ENCODE peak calls at places on chromosomes 2 and 18, in eight cellular contexts. W is choroid plexus epithelial cell, C is mucosa of descending colon, L is keratinocyte, Z is astrocyte of the spinal cord, X is prostate gland, J is HL-60, V is upper lobe of right lung. G is an unnamed sample.

GRCh38 chr18:65901522-65901921 is 150.7 kb downstream of the CDH7 start:
- DNase-seq in J (no peak), C (no peak), X (no peak), W (no peak), L (no peak), V (no peak), Z (no peak), G (no peak)

GRCh38 chr2:71576541-71576940 is 123.2 kb downstream of the DYSF start:
- DNase-seq in Z (no peak), L (no peak), J (no peak), W (no peak), X (no peak), V (no peak), C (no peak), G (no peak)

GRCh38 chr2:239882335-239882734 is 142.8 kb downstream of the NDUFA10 start:
- DNase-seq in X (peak), L (no peak), V (peak), Z (no peak), J (peak), W (peak), C (peak), G (peak)

GRCh38 chr2:96867756-96868554 is 1.9 kb downstream of the SEMA4C start:
- DNase-seq in J (no peak), L (no peak), Z (peak), W (peak), V (no peak), X (no peak), C (no peak), G (peak)

GRCh38 chr2:61011649-61012048 is 5.9 kb upstream of the PEX13 start:
- DNase-seq in W (peak), L (no peak), V (no peak), J (no peak), X (no peak), C (no peak), Z (peak), G (peak)

GRCh38 chr2:8258406-8258805 is 423.4 kb upstream of the ID2 start:
- DNase-seq in J (no peak), L (no peak), X (no peak), W (no peak), Z (no peak), V (no peak), C (no peak), G (no peak)

GRCh38 chr2:229467783-229468182 is 196.7 kb upstream of the PID1 start:
- DNase-seq in X (no peak), Z (no peak), J (no peak), V (no peak), W (no peak), C (no peak), L (no peak), G (no peak)

GRCh38 chr2:221262651-221263050 is 309.5 kb downstream of the EPHA4 start:
- DNase-seq in Z (no peak), C (no peak), J (no peak), L (no peak), V (no peak), W (no peak), X (no peak), G (no peak)

GRCh38 chr2:65031341-65032015 is 24.7 kb upstream of the CEP68 start:
- DNase-seq in X (peak), W (no peak), C (peak), V (no peak), Z (no peak), L (no peak), J (no peak), G (peak)

GRCh38 chr2:178819147-178819875 is 12.1 kb upstream of the TTN start:
- DNase-seq in C (no peak), Z (no peak), L (no peak), W (peak), X (no peak), V (no peak), J (no peak), G (peak)

GRCh38 chr18:56696966-56697365 is 45.8 kb downstream of the WDR7 start:
- DNase-seq in V (no peak), C (no peak), Z (no peak), L (peak), J (no peak), X (no peak), W (peak), G (peak)

GRCh38 chr18:13362617-13363016 is 144.1 kb downstream of the LDLRAD4 start:
- DNase-seq in W (no peak), L (no peak), V (no peak), J (no peak), C (no peak), Z (no peak), X (no peak), G (no peak)

GRCh38 chr2:70190086-70190412 is 770 bp downstream of the C2orf42 start:
- DNase-seq in Z (no peak), L (no peak), V (no peak), J (no peak), W (peak), C (no peak), X (no peak), G (no peak)

GRCh38 chr18:72181241-72181764 is 362.8 kb downstream of the CBLN2 start:
- DNase-seq in C (no peak), J (no peak), X (no peak), W (no peak), Z (no peak), L (no peak), V (no peak), G (no peak)

GRCh38 chr2:148567716-148568115 is 76.8 kb upstream of the EPC2 start:
- DNase-seq in Z (no peak), V (no peak), W (no peak), C (no peak), L (no peak), J (no peak), X (no peak), G (no peak)

GRCh38 chr2:55954306-55955035 is 30.9 kb upstream of the EFEMP1 start:
- DNase-seq in V (no peak), C (no peak), X (no peak), J (no peak), Z (peak), L (no peak), W (peak), G (peak)

GRCh38 chr18:53864758-53865157 is 359.7 kb downstream of the MBD2 start:
- DNase-seq in J (no peak), L (no peak), W (peak), V (no peak), X (no peak), Z (no peak), C (peak), G (peak)

GRCh38 chr2:98280376-98281102 is 65.7 kb upstream of the CNGA3 start:
- DNase-seq in L (no peak), C (peak), W (peak), V (no peak), Z (no peak), X (no peak), J (no peak), G (peak)

GRCh38 chr2:47043142-47043890 is 111.8 kb downstream of the STPG4 start:
- DNase-seq in Z (peak), C (no peak), W (peak), X (no peak), V (no peak), J (no peak), L (peak), G (peak)

DNA sequence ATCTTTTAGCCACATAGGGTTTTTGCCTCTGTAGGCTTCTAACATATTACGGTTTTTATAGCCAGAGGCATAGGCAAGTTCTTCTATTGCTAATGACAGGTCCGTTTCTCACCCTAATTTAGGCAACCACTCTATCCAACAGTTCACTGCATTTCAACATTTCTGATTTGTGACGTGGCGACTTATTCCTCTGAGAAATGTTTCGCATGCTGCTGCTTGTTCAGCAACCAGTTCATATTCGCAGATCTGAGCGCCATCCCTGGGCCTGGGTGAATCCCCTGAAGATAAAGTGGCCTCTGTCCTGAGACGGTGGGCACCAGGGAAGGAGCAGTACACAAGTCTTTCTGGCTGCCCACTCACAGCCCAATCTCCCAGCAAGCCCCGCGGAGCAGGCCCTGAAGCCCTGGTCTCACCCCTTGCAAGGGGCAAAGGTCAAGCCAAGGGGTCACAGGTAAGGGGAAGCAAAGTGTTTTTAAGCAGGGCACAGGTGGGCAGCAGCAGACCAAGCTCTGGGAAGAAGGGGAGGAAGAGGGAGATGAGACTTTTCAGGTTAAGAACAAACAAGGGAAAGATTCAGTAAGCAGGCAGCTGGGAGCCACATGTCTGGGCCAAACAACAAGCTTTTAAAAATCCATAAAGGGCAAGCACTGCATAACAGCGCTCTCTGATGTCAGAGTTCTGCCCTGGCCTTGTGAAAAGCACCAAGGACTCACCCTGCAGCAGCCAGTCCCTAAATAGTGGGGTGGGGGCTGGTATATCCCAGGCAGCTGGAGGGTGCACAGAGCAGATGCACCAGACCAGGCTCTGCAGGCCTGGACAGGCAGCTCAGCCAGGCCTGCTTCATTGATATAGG is 10.8 kb upstream of the COX7A2L start:
- DNase-seq in L (peak), Z (no peak), W (peak), C (no peak), V (no peak), X (peak), J (no peak), G (no peak)
- H3K4me3 ChIP-seq in L (peak), Z (no peak), W (no peak), C (no peak), V (no peak), X (no peak), J (no peak), G (no peak)

DNA sequence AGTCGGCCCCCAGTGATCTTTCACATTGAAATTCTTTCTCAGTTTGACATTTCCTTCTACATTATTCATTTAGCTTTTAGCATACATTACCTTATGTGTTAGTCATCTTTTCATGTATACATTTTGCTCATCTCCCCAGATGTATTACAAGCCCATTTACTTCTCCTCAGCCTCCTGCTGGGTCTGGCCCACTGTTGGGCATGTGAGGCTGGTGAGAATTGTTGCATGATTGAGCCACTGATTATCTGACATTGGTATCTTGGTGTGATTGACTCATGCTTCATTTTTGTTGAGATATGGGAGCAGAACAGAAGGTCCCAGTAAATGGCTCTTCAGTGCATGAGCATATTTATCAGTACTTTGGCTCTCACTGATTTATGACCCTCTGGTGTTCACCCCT is 300.1 kb upstream of the DDX18 start:
- DNase-seq in W (no peak), V (no peak), C (no peak), X (no peak), L (no peak), J (no peak), Z (peak), G (no peak)
- TF ChIP-seq CTCF in W (no peak), V (no peak), C (no peak), X (no peak), L (no peak), J (no peak), Z (no peak), G (no peak)

GRCh38 chr18:48926420-48926857 is 24.3 kb downstream of the SMAD7 start:
- DNase-seq in C (peak), X (no peak), Z (no peak), L (no peak), V (no peak), W (no peak), J (no peak), G (no peak)

GRCh38 chr18:48922801-48923730 is 27.7 kb downstream of the SMAD7 start:
- DNase-seq in V (peak), C (peak), L (no peak), X (peak), J (peak), Z (peak), W (peak), G (peak)

GRCh38 chr18:48923746-48924580 is 26.8 kb downstream of the SMAD7 start:
- DNase-seq in J (no peak), C (no peak), X (no peak), L (no peak), Z (peak), V (no peak), W (peak), G (peak)

GRCh38 chr18:48927286-48928080 is 23.3 kb downstream of the SMAD7 start:
- DNase-seq in V (no peak), W (no peak), J (no peak), C (no peak), L (no peak), Z (no peak), X (no peak), G (no peak)

DNA sequence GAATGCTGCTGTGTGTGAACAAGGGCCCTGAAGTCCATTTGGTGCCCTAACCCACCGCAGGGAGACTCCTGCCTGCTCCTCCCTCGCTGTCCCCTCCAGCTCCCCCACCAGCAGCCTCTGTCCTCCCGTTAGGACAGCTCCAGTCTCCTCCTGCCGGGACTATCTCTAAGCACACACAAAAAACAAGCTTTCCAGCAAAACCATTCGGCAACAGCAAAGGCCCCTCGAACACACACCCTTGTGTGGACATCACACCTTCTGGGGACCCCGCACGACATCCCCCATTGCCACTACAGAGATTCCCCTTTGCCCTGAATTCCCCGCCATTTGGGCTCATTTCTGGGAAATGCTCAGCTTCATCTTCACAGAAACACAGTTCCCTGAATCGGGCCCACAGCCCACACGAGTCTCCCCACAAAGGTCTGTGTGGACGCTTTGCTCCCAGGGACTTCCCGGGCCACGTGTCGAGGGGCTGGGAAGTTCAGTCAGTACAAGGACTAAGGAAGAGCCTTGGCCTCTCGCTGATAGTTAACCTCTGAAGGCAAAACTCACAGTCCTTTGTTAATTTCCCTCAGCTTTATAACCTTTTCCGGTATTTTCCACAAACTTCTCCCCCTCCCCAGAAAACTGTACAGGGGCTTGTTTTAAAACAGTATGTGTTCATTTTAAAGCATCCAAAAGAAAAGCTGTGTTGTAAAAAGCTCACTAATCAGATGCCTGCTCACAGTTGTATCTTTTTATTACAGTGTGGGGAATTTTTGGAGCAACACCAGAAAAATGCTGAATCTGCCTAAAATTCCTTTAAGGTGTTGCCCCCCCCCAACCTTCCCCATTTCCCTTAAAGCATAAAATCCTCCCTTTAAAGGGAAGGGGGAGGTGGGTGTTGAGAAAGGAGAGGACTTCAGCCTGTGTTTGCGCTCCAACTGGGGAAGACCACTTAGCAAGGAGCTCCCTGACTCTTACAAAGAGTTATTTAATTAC is 25.9 kb downstream of the SMAD7 start:
- DNase-seq in X (no peak), J (no peak), Z (no peak), C (no peak), V (no peak), W (no peak), L (no peak), G (no peak)
- H3K4me3 ChIP-seq in X (no peak), J (no peak), Z (no peak), C (no peak), V (no peak), W (no peak), L (no peak), G (peak)

GRCh38 chr2:44836916-44837315 is 104.6 kb upstream of the SIX3 start:
- DNase-seq in W (no peak), J (no peak), X (no peak), C (no peak), L (no peak), V (no peak), Z (no peak), G (no peak)

GRCh38 chr2:44840186-44840850 is 101.2 kb upstream of the SIX3 start:
- DNase-seq in Z (no peak), V (no peak), X (no peak), L (no peak), J (no peak), W (no peak), C (no peak), G (no peak)

GRCh38 chr2:44836174-44836573 is 105.3 kb upstream of the SIX3 start:
- DNase-seq in X (no peak), J (no peak), V (no peak), C (no peak), L (no peak), W (no peak), Z (no peak), G (no peak)

GRCh38 chr2:44838116-44838790 is 103.2 kb upstream of the SIX3 start:
- DNase-seq in X (no peak), W (no peak), Z (no peak), V (no peak), J (no peak), L (no peak), C (no peak), G (no peak)

DNA sequence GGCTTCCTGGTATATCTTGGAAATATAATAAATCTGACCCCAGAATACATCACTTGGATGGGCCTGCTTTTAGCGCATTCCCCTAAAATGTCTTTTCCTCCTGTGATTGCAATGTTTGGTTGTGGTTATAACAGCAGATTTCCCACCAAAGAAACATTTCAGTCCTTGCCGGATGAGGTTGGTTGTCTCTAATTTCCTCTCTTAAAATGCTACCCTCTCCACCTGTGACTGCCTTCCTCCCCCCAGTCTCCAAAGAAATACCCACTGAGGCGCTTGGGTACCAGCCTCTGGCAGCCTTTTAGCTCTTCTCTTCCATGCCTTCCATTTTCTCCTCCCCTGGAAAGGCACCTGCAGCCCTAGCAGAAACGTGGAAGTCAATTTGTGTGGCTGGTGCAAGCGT is 102.1 kb upstream of the SIX3 start:
- DNase-seq in C (no peak), V (no peak), X (no peak), Z (no peak), L (no peak), J (no peak), W (no peak), G (no peak)
- TF ChIP-seq CTCF in C (no peak), V (no peak), X (no peak), Z (no peak), L (no peak), J (no peak), W (no peak), G (no peak)

GRCh38 chr18:77530732-77531131 is 281.1 kb downstream of the GALR1 start:
- DNase-seq in X (no peak), C (no peak), J (no peak), Z (no peak), W (no peak), V (no peak), L (no peak), G (no peak)
- H3K4me3 ChIP-seq in X (no peak), C (no peak), J (no peak), Z (no peak), W (no peak), V (no peak), L (no peak), G (no peak)

GRCh38 chr2:189633392-189633811 is 27.9 kb upstream of the ASNSD1 start:
- DNase-seq in C (peak), V (no peak), L (no peak), J (peak), Z (no peak), W (peak), X (no peak), G (peak)
- TF ChIP-seq CTCF in C (no peak), V (peak), L (peak), J (peak), Z (peak), W (peak), X (peak), G (peak)

GRCh38 chr2:232875256-232876070 is 5.4 kb downstream of the SNORC start:
- DNase-seq in V (peak), Z (no peak), J (no peak), L (no peak), C (peak), W (no peak), X (no peak), G (no peak)

GRCh38 chr2:232874677-232875223 is 4.7 kb downstream of the SNORC start:
- DNase-seq in L (no peak), C (no peak), W (no peak), X (no peak), J (no peak), Z (no peak), V (peak), G (no peak)

GRCh38 chr2:232876978-232877441 is 6.9 kb downstream of the SNORC start:
- DNase-seq in C (peak), J (no peak), V (peak), Z (no peak), W (no peak), X (no peak), L (no peak), G (no peak)

GRCh38 chr2:232877940-232878511 is 8.0 kb downstream of the SNORC start:
- DNase-seq in Z (no peak), L (no peak), V (peak), W (no peak), C (no peak), X (no peak), J (no peak), G (no peak)

GRCh38 chr2:232876071-232876977 is 6.3 kb downstream of the SNORC start:
- DNase-seq in C (peak), J (no peak), Z (no peak), V (peak), L (no peak), W (no peak), X (peak), G (no peak)
- H3K4me3 ChIP-seq in C (peak), J (peak), Z (peak), V (peak), L (peak), W (peak), X (peak), G (peak)

GRCh38 chr18:10453885-10454772 is at the start of gene APCDD1:
- DNase-seq in L (no peak), J (no peak), C (peak), W (no peak), X (peak), V (peak), Z (no peak), G (no peak)
- TF ChIP-seq CTCF in L (no peak), J (no peak), C (no peak), W (no peak), X (no peak), V (no peak), Z (no peak), G (no peak)

GRCh38 chr18:74497778-74498177 is 1.6 kb downstream of the CNDP2 start:
- DNase-seq in X (no peak), C (no peak), J (no peak), Z (no peak), W (no peak), L (no peak), V (no peak), G (no peak)
- H3K4me3 ChIP-seq in X (no peak), C (no peak), J (no peak), Z (no peak), W (no peak), L (no peak), V (no peak), G (no peak)

GRCh38 chr18:11387880-11388279 is 221.5 kb upstream of the SLC35G4 start:
- DNase-seq in L (no peak), C (peak), J (peak), Z (no peak), V (no peak), X (no peak), W (peak), G (peak)
- TF ChIP-seq CTCF in L (no peak), C (no peak), J (peak), Z (peak), V (peak), X (no peak), W (peak), G (peak)